ENCODE peak calls at places on chromosomes 2 and 18, in nine cellular contexts. Y is gastrocnemius medialis, S is heart left ventricle, F is adrenal gland, G is thyroid gland, V is Peyer's patch, U is A549, P is body of pancreas, L is sigmoid colon. O is an unnamed sample.

GRCh38 chr2:205763708-205764501 is 81.6 kb downstream of the NRP2 start:
- DNase-seq in Y (peak), S (peak), F (no peak), G (peak), V (peak), U (peak), P (peak), L (peak), O (peak)

GRCh38 chr2:119260636-119261497 is 37.2 kb downstream of the STEAP3 start:
- DNase-seq in Y (no peak), S (no peak), F (no peak), G (no peak), V (no peak), U (no peak), P (no peak), L (no peak), O (no peak)

GRCh38 chr2:7418343-7418742 is 501.1 kb downstream of the RNF144A start:
- DNase-seq in Y (no peak), S (no peak), F (no peak), G (no peak), V (no peak), U (no peak), P (peak), L (no peak), O (no peak)

GRCh38 chr18:26051845-26052244 is 38.6 kb downstream of the SS18 start:
- DNase-seq in Y (no peak), S (no peak), F (no peak), G (no peak), V (no peak), U (no peak), P (no peak), L (no peak), O (no peak)

GRCh38 chr2:65351234-65351947 is 81.0 kb downstream of the SPRED2 start:
- DNase-seq in Y (no peak), S (no peak), F (peak), G (peak), V (no peak), U (no peak), P (no peak), L (no peak), O (peak)

GRCh38 chr2:237374284-237375060 is 39.5 kb downstream of the COL6A3 start:
- DNase-seq in Y (no peak), S (no peak), F (no peak), G (no peak), V (no peak), U (no peak), P (no peak), L (no peak), O (no peak)

GRCh38 chr2:15842771-15843666 is 97.3 kb upstream of the MYCN start:
- DNase-seq in Y (no peak), S (no peak), F (no peak), G (no peak), V (no peak), U (no peak), P (no peak), L (no peak), O (no peak)

GRCh38 chr2:19746137-19746585 is 155.6 kb downstream of the TTC32 start:
- DNase-seq in Y (no peak), S (no peak), F (no peak), G (no peak), V (no peak), U (no peak), P (no peak), L (no peak), O (no peak)

GRCh38 chr2:241762933-241763369 is 13.7 kb upstream of the GAL3ST2 start:
- DNase-seq in Y (peak), S (no peak), F (peak), G (no peak), V (peak), U (no peak), P (peak), L (peak), O (peak)

GRCh38 chr2:241540391-241540765 is 18.2 kb upstream of the BOK start:
- DNase-seq in Y (no peak), S (no peak), F (peak), G (peak), V (no peak), U (no peak), P (peak), L (no peak), O (no peak)

GRCh38 chr2:150046211-150046610 is 441.3 kb downstream of the RND3 start:
- DNase-seq in Y (no peak), S (no peak), F (no peak), G (no peak), V (no peak), U (no peak), P (no peak), L (no peak), O (no peak)

GRCh38 chr18:12652861-12653401 is 5.0 kb downstream of the SPIRE1 start:
- DNase-seq in Y (peak), S (no peak), F (peak), G (no peak), V (no peak), U (no peak), P (no peak), L (no peak), O (peak)

GRCh38 chr2:201432551-201433388 is 18.5 kb downstream of the TRAK2 start:
- DNase-seq in Y (no peak), S (no peak), F (peak), G (no peak), V (no peak), U (no peak), P (no peak), L (peak), O (peak)

GRCh38 chr2:181813963-181814565 is 77.5 kb upstream of the ITPRID2 start:
- DNase-seq in Y (no peak), S (no peak), F (peak), G (no peak), V (no peak), U (no peak), P (no peak), L (no peak), O (peak)

GRCh38 chr2:232486558-232487384 is 863 bp downstream of the ECEL1 start:
- DNase-seq in Y (no peak), S (peak), F (no peak), G (no peak), V (peak), U (no peak), P (no peak), L (peak), O (no peak)

GRCh38 chr2:182824759-182825143 is 41.7 kb downstream of the FRZB start:
- DNase-seq in Y (no peak), S (no peak), F (no peak), G (no peak), V (no peak), U (no peak), P (no peak), L (no peak), O (no peak)

GRCh38 chr2:192236136-192236535 is 41.4 kb upstream of the TMEFF2 start:
- DNase-seq in Y (no peak), S (no peak), F (no peak), G (no peak), V (no peak), U (no peak), P (no peak), L (no peak), O (no peak)

GRCh38 chr2:10063566-10063965 is 16.6 kb downstream of the CYS1 start:
- DNase-seq in Y (no peak), S (no peak), F (no peak), G (no peak), V (no peak), U (no peak), P (no peak), L (no peak), O (no peak)

GRCh38 chr18:54480616-54481015 is 110.4 kb upstream of the DYNAP start:
- DNase-seq in Y (no peak), S (no peak), F (no peak), G (no peak), V (no peak), U (no peak), P (no peak), L (no peak), O (no peak)

GRCh38 chr2:207833265-207833751 is 63.6 kb upstream of the FZD5 start:
- DNase-seq in Y (no peak), S (no peak), F (peak), G (no peak), V (no peak), U (no peak), P (no peak), L (no peak), O (peak)

GRCh38 chr2:57497489-57498096 is 549.0 kb upstream of the VRK2 start:
- DNase-seq in Y (no peak), S (no peak), F (peak), G (peak), V (no peak), U (peak), P (peak), L (no peak), O (peak)

GRCh38 chr2:226799976-226800940 is 638 bp upstream of the IRS1 start:
- DNase-seq in Y (peak), S (no peak), F (peak), G (peak), V (peak), U (no peak), P (peak), L (peak), O (peak)

GRCh38 chr2:195472835-195473234 is 184.2 kb upstream of the SLC39A10 start:
- DNase-seq in Y (no peak), S (no peak), F (no peak), G (no peak), V (no peak), U (no peak), P (no peak), L (no peak), O (no peak)

GRCh38 chr18:42192251-42193248 is 237.5 kb downstream of the PIK3C3 start:
- DNase-seq in Y (no peak), S (no peak), F (no peak), G (no peak), V (no peak), U (no peak), P (no peak), L (no peak), O (no peak)

GRCh38 chr2:108184421-108184820 is 55.3 kb upstream of the SULT1C3 start:
- DNase-seq in Y (no peak), S (no peak), F (no peak), G (no peak), V (no peak), U (no peak), P (no peak), L (no peak), O (peak)

GRCh38 chr2:1976725-1977416 is 232.6 kb upstream of the PXDN start:
- DNase-seq in Y (no peak), S (no peak), F (no peak), G (no peak), V (no peak), U (no peak), P (no peak), L (peak), O (no peak)
- TF ChIP-seq POLR2A in Y (no peak), S (no peak), F (no peak), G (no peak), V (no peak), U (no peak), P (no peak), L (no peak), O (no peak)

GRCh38 chr2:54598347-54599325 is 124.8 kb upstream of the EML6 start:
- DNase-seq in Y (no peak), S (no peak), F (peak), G (no peak), V (no peak), U (no peak), P (no peak), L (peak), O (no peak)

GRCh38 chr2:54597153-54597827 is 126.2 kb upstream of the EML6 start:
- DNase-seq in Y (peak), S (peak), F (peak), G (peak), V (no peak), U (no peak), P (peak), L (peak), O (no peak)

GRCh38 chr2:54594048-54594447 is 129.4 kb upstream of the EML6 start:
- DNase-seq in Y (no peak), S (no peak), F (no peak), G (no peak), V (no peak), U (no peak), P (no peak), L (no peak), O (peak)

GRCh38 chr2:54595161-54595803 is 128.2 kb upstream of the EML6 start:
- DNase-seq in Y (no peak), S (no peak), F (no peak), G (no peak), V (no peak), U (no peak), P (no peak), L (no peak), O (no peak)

DNA sequence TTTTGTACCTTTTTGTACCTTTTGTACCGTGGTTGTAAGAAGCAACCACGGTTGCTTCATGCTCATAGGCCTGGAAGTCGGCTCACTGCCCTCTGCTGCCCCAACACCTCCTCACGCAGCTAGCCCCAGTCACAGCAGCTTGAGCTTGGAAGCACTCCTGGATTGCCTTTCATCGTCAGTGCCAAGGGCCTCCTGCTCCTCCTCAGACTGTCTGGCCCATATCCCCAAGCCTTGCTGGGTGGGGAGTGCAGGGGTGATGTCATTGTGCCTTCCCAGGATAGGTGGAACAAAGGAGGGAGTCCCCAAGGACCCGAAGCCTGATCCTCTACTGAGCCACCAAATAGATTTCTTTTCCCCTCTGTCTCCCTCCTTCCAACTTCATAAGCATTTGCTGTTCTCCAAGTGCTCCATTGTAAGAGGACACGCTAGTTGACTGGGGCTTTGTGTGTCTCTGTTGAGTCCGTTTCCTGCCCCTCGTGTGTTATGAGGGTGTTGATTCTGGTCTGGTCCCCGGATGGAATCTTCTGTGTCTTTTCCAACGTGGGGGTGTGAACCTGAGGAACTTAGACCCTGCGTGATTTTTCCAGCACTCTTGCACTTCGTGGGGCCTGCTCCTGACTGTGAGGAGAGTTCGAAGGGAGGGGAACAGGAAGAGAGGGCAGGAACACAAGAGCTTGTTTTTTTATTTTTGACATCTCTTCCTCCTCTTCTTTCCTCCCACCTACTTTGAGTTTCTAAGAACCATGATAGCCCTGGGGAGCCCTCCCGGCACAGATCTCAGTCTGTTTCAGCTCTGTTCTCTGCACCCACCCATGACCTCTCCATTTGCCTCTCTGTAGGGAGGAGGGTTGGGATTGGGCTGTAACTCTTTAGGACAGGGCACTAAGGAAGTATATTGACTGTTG is 127.2 kb upstream of the EML6 start:
- DNase-seq in Y (peak), S (no peak), F (no peak), G (peak), V (no peak), U (no peak), P (no peak), L (peak), O (no peak)
- TF ChIP-seq CTCF in Y (no peak), S (peak), F (no peak), G (no peak), V (no peak), U (no peak), P (no peak), L (no peak), O (no peak)

DNA sequence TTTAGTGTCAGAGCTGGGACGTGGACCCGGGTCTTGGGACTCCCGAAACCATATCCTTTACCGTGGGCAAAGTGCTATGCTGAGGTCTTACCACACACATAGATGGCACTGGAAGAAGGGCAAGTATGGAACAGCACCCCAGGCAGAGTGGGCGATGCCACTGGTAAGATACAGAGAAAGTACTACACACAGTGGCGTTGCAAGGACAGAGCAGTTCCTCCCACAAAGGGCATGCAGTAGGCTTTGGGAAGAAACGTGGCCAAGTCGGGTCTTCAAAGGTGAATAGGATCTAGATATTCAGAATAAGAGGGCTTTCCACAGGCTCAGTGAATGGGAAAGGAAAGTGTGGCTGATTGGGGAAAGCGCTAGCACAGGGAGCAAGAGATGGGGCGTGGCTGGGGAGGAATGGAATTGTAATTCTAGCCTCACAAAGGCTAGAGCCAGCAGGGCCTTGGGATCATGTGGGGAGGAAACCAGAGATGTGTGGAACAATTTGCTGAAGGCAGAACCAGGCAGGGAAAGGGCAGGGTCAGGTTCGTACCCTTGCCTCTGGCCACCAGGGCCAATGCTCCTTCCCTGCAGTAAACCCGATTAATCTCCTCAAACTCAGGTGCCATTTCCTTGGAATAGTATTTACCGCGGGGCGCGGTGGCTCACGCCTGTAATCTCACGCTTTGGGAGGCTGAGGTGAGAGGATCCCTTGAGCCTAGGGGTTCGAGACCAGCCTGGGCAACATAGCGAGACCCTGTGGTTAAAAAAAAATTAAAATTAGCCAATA is 36.0 kb downstream of the PCBP1 start:
- DNase-seq in Y (peak), S (no peak), F (peak), G (peak), V (no peak), U (no peak), P (peak), L (peak), O (no peak)
- TF ChIP-seq POLR2A in Y (peak), S (no peak), F (peak), G (peak), V (no peak), U (no peak), P (peak), L (no peak), O (no peak)

GRCh38 chr2:11644293-11644692 is 25.7 kb downstream of the NTSR2 start:
- DNase-seq in Y (no peak), S (no peak), F (no peak), G (no peak), V (no peak), U (no peak), P (no peak), L (no peak), O (no peak)

GRCh38 chr2:11646530-11646929 is 23.5 kb downstream of the NTSR2 start:
- DNase-seq in Y (no peak), S (no peak), F (no peak), G (no peak), V (no peak), U (no peak), P (no peak), L (peak), O (no peak)

GRCh38 chr2:11652141-11652540 is 17.9 kb downstream of the NTSR2 start:
- DNase-seq in Y (no peak), S (no peak), F (no peak), G (no peak), V (no peak), U (no peak), P (no peak), L (no peak), O (no peak)

GRCh38 chr2:11649093-11649492 is 20.9 kb downstream of the NTSR2 start:
- DNase-seq in Y (no peak), S (no peak), F (no peak), G (no peak), V (no peak), U (no peak), P (no peak), L (peak), O (no peak)

GRCh38 chr2:11647834-11648600 is 22.0 kb downstream of the NTSR2 start:
- DNase-seq in Y (no peak), S (no peak), F (no peak), G (no peak), V (no peak), U (no peak), P (no peak), L (no peak), O (no peak)
- TF ChIP-seq CTCF in Y (peak), S (peak), F (no peak), G (no peak), V (no peak), U (no peak), P (no peak), L (no peak), O (no peak)

O was measured in NB4.